ENCODE peak calls at places on chromosomes 1 and 21, in four cellular contexts. V is endothelial cell of umbilical vein, T is neural progenitor cell, Z is K562. Y is an unnamed sample.

GRCh38 chr1:119475866-119476439 is 31.1 kb upstream of the HSD3B1 start:
- DNase-seq in Z (peak; percentile 62), T (peak; percentile 77), V (peak; percentile 31), Y (peak; percentile 66)

GRCh38 chr1:38179423-38179822 is 132.8 kb upstream of the POU3F1 start:
- DNase-seq in Z (no peak), T (no peak), V (no peak), Y (no peak)

GRCh38 chr21:31476551-31477120 is 132.6 kb upstream of the TIAM1 start:
- DNase-seq in T (no peak), V (no peak), Z (no peak), Y (no peak)

GRCh38 chr1:172957491-172957890 is 93.2 kb downstream of the TNFSF18 start:
- DNase-seq in V (no peak), T (no peak), Z (no peak), Y (no peak)

GRCh38 chr1:35506960-35507901 is 50.0 kb downstream of the KIAA0319L start:
- DNase-seq in T (no peak), V (no peak), Z (no peak), Y (peak; percentile 18)

GRCh38 chr21:43370091-43370658 is 56.8 kb downstream of the SIK1 start:
- DNase-seq in T (no peak), Z (no peak), V (no peak), Y (no peak)

GRCh38 chr21:34534522-34534921 is 22.5 kb upstream of the KCNE1 start:
- DNase-seq in V (no peak), Z (no peak), T (no peak), Y (peak; percentile 41)

GRCh38 chr1:87986154-87986914 is 657.7 kb downstream of the LMO4 start:
- DNase-seq in V (no peak), T (no peak), Z (no peak), Y (no peak)

GRCh38 chr1:3857791-3858129 is 484 bp downstream of the DFFB start:
- DNase-seq in V (peak; percentile 5), T (no peak), Z (no peak), Y (no peak)

GRCh38 chr1:67752306-67752705 is 67.3 kb downstream of the GADD45A start:
- DNase-seq in V (peak; percentile 81), Z (no peak), T (no peak), Y (no peak)

GRCh38 chr1:30164693-30165092 is 558.7 kb downstream of the MATN1 start:
- DNase-seq in Z (no peak), V (no peak), T (no peak), Y (no peak)

GRCh38 chr1:5370321-5370720 is 621.9 kb downstream of the NPHP4 start:
- DNase-seq in Z (no peak), V (no peak), T (no peak), Y (peak; percentile 36)

GRCh38 chr1:119187416-119187815 is 47.0 kb upstream of the WARS2 start:
- DNase-seq in Z (no peak), T (no peak), V (peak; percentile 51), Y (no peak)

GRCh38 chr1:235954306-235955283 is 87.9 kb upstream of the LYST start:
- DNase-seq in V (no peak), Z (no peak), T (no peak), Y (no peak)

GRCh38 chr1:233294991-233295774 is at the start of gene PCNX2:
- DNase-seq in Z (peak; percentile 33), V (peak; percentile 52), T (peak; percentile 85), Y (peak; percentile 73)

GRCh38 chr1:10380594-10381275 is 18.1 kb upstream of the PGD start:
- DNase-seq in Z (no peak), T (no peak), V (no peak), Y (no peak)

GRCh38 chr1:200038987-200039848 is 11.7 kb downstream of the NR5A2 start:
- DNase-seq in Z (no peak), T (peak; percentile 82), V (peak; percentile 65), Y (peak; percentile 38)
- TF ChIP-seq EZH2 in Z (no peak), T (peak; percentile 33), V (peak; percentile 90), Y (no peak)

DNA sequence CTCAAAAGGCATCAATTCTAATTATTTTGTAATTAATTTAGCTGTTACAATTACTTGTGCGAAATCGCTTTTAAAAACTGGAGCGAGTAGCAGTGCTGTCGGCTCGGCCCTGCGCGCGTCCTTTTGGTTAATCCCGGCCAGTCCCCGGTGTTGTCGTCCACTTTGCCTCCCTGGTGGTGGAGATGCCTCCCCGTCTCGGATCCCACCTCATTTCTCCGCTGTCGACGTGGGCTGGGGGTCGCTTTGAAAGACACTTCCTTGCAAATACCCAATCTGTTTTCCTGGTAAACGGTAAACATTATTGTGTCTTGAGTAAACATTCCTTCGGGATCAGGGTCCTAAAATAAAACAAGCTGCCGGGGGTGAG is 3.7 kb downstream of the FOXD3 start:
- DNase-seq in Z (no peak), V (no peak), T (peak; percentile 68), Y (no peak)
- TF ChIP-seq EZH2 in Z (no peak), V (no peak), T (peak; percentile 82), Y (no peak)

GRCh38 chr21:37006243-37006520 is 320 bp upstream of the RIPPLY3 start:
- DNase-seq in T (no peak), Z (no peak), V (no peak), Y (no peak)

GRCh38 chr21:37009740-37010341 is 3.3 kb downstream of the RIPPLY3 start:
- DNase-seq in V (peak; percentile 90), Z (peak; percentile 91), T (peak; percentile 92), Y (peak; percentile 83)

GRCh38 chr21:37005548-37006242 is 807 bp upstream of the RIPPLY3 start:
- DNase-seq in V (no peak), Z (no peak), T (peak; percentile 58), Y (no peak)

GRCh38 chr21:37008705-37009104 is 2.2 kb downstream of the RIPPLY3 start:
- DNase-seq in Z (no peak), V (no peak), T (peak; percentile 52), Y (no peak)

DNA sequence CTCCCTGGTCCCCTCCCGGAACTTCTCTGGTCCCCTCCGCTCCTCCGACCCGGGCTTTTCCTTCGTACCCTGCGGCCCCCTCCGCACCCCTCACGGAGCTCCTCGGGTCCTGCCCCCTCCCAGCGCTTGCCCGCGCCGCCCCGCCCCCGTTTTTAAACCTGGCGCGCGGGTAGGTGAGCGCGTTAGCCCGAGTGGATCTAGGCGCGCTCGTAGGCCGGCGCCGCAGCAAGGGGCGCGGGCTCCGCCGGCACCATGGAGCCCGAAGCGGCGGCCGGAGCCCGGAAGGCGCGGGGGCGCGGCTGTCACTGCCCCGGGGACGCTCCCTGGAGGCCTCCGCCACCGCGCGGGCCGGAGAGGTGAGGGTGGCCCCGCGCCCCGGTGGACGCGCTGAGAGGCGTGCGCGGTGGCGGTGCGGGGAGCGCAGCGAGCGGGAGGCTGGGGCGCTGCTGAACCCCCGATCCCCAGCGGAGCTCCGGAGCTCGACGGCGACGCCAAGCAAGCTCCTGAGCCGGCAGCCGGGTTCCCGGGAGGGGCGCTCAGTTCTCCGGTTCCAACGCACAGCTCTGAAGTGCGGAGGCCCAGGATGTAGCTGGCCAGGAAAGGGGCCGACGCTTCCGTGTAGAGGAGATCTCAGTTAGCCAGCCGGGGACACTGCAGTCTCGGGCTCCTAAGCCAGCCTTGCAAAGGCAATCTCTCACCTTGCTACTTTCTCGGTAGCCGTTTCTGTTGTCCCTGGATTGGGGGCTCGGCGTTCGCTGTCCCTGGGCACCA is at the start of gene RIPPLY3:
- DNase-seq in Z (no peak), V (no peak), T (peak; percentile 66), Y (no peak)
- TF ChIP-seq EZH2 in Z (no peak), V (peak; percentile 46), T (peak; percentile 58), Y (no peak)

GRCh38 chr1:39639333-39640130 is at the start of gene HEYL:
- DNase-seq in V (no peak), Z (peak; percentile 89), T (peak; percentile 91), Y (peak; percentile 56)
- TF ChIP-seq EZH2 in V (no peak), Z (no peak), T (peak; percentile 36), Y (no peak)

GRCh38 chr21:33033961-33034413 is 8.3 kb downstream of the OLIG2 start:
- DNase-seq in Z (no peak), T (no peak), V (no peak), Y (no peak)

GRCh38 chr21:33031562-33031961 is 5.8 kb downstream of the OLIG2 start:
- DNase-seq in Z (no peak), T (no peak), V (no peak), Y (no peak)

GRCh38 chr21:33031152-33031551 is 5.4 kb downstream of the OLIG2 start:
- DNase-seq in V (no peak), Z (no peak), T (no peak), Y (no peak)

GRCh38 chr21:33033094-33033951 is 7.6 kb downstream of the OLIG2 start:
- DNase-seq in T (peak; percentile 44), Z (no peak), V (no peak), Y (no peak)

DNA sequence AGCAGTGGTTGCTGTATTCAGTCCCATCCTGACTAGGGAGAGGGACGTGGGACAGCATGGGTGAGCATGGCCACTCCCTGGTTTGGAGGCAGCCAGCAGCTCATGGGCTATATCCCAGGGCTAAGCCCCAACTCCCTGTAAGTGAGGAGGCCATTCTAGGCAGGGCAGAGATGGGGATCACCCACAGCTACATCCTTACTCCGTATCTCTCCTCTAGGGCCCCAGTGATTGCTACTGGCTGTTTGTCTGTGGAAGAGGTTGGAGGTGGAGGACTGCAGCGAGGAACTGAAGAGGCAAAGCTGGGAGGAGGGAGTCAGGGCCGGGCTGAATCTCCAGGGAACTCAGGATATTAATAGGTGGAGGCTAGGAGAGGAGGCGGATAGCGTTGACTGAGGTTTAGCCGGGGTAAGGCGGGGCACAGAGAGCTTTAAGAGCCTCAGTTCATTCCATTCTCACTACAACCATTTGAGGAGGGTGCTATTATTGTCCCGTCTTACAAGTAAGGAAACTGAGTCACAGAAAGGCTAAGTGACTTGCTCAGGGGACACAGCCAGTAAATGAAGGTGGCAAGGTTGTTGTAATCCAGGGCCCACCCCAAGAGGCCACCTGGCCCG is 6.8 kb downstream of the OLIG2 start:
- DNase-seq in T (no peak), V (no peak), Z (no peak), Y (no peak)
- TF ChIP-seq EZH2 in T (no peak), V (no peak), Z (no peak), Y (no peak)

Y was measured in PC-9.